ENCODE peak calls at places on chromosomes 4 and X, in six cellular contexts. F is mammary epithelial cell, Q is spleen, G is cardiac muscle cell, Z is breast epithelium, A is hepatocyte. Y is an unnamed sample.

GRCh38 chr4:10121568-10122097 is 5.0 kb upstream of the WDR1 start:
- DNase-seq in A (peak; percentile 51), Z (no peak), G (no peak), F (no peak), Q (no peak), Y (no peak)

GRCh38 chr4:80266267-80266901 is at the start of gene FGF5:
- DNase-seq in Q (peak; percentile 78), F (peak; percentile 90), A (peak; percentile 71), G (peak; percentile 63), Z (no peak), Y (no peak)

GRCh38 chr4:177393236-177393635 is 49.0 kb downstream of the AGA start:
- DNase-seq in Q (no peak), A (no peak), G (no peak), F (no peak), Z (no peak), Y (no peak)

GRCh38 chr4:54764501-54764900 is 106.7 kb downstream of the KIT start:
- DNase-seq in G (no peak), F (no peak), Q (no peak), Z (no peak), A (no peak), Y (no peak)

GRCh38 chrX:39331062-39331704 is 529.9 kb downstream of the MID1IP1 start:
- DNase-seq in A (no peak), F (no peak), Q (no peak), G (no peak), Z (no peak), Y (no peak)

GRCh38 chr4:19583827-19584569 is 667.7 kb upstream of the SLIT2 start:
- DNase-seq in G (no peak), Q (no peak), F (peak; percentile 0), A (no peak), Z (no peak), Y (no peak)

GRCh38 chr4:99025506-99025905 is 30.0 kb downstream of the METAP1 start:
- DNase-seq in Z (no peak), Q (no peak), F (no peak), G (no peak), A (no peak), Y (no peak)

GRCh38 chr4:150302553-150302952 is 224.3 kb downstream of the DCLK2 start:
- DNase-seq in F (peak; percentile 87), A (peak; percentile 64), Z (no peak), G (no peak), Q (no peak), Y (no peak)

GRCh38 chr4:7384929-7385890 is 49.5 kb downstream of the PSAPL1 start:
- DNase-seq in A (no peak), Z (peak; percentile 7), Q (peak; percentile 44), F (no peak), G (no peak), Y (peak; percentile 64)
- TF ChIP-seq CTCF in A (no peak), Z (no peak), Q (no peak), F (no peak), G (no peak), Y (no peak)

DNA sequence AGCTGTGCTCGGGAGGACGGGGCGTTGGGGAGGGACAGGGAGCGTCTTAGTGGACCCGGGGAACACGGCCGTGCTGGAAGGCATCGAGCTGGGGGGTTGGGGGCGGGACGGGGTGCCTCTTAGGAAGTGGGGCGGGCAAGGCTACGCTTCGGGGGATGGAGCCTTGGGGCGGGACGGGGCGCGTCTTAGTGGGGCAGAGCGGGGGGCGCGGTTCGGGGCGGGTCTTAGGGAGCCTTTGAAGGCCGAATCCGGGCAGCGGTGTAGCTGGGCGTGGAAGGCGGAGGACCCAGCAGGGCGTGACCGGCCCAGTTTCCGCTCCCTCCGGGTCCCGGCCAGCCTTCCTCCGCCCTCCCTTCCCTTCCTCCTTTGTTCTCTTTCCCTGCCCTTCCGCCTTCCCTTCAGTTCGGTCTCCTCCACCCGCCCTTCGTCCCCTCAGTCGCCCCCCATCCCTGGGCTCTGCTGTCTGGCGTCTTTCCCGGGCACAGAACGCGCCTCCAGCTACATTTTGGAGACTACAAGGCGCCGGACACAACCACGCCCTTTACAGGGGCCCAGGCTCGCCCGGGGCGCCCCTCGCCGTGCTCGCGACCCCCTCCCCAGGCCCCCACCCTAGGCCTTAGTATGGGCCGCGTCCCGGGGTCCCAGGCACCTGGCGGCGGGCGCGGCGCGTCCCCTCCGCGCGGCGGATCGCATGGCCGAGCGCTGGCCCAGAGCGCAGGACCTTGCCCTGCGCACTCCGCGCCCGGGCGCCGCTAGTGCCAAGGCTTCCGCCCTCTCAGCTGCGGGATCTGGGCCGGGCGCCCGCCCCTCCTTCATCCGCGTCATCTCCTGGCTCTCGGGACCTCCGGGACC is at the start of gene ARSD:
- DNase-seq in Q (peak; percentile 95), G (peak; percentile 89), Z (peak; percentile 90), F (peak; percentile 86), A (peak; percentile 98), Y (no peak)
- H3K4me3 ChIP-seq in Q (peak within 1 kb of the TSS; percentile 60), G (peak within 1 kb of the TSS; percentile 74), Z (peak within 1 kb of the TSS; percentile 77), F (peak within 1 kb of the TSS; percentile 70), A (peak within 1 kb of the TSS; percentile 69), Y (peak within 1 kb of the TSS; percentile 71)

DNA sequence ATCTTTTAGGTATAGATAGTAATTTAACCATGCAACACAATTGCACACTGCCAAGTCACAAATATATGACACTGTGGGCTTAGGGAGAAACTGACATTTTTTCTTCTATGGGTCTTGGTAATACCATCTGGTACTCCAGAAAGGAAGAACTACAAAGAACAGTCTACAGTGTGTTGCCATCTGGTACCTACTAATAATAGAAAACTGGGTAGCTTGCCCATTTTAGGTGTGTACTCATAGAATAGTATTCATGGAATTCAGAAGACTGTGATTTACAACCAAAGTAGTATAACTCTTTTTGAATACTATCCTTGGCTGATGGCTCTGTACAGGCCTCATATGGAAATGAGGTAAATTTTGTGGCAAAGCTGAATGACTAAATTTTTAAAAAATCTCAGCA is 132.6 kb upstream of the RPS6KA6 start:
- DNase-seq in Z (no peak), F (no peak), A (no peak), Q (no peak), G (no peak), Y (no peak)
- H3K27me3 ChIP-seq in Z (no peaks in the 10 kb centered on the region), F (no peaks in the 10 kb centered on the region), A (no peaks in the 10 kb centered on the region), Q (no peaks in the 10 kb centered on the region), G (no peaks in the 10 kb centered on the region), Y (no peaks in the 10 kb centered on the region)

GRCh38 chr4:106618920-106619319 is 250.3 kb upstream of the GIMD1 start:
- DNase-seq in Q (no peak), Z (no peak), F (no peak), A (no peak), G (no peak), Y (no peak)

GRCh38 chr4:106627071-106627470 is 258.5 kb upstream of the GIMD1 start:
- DNase-seq in F (no peak), Q (no peak), Z (no peak), A (no peak), G (no peak), Y (no peak)

GRCh38 chr4:106628616-106629606 is 260.3 kb upstream of the GIMD1 start:
- DNase-seq in A (no peak), Z (no peak), G (no peak), Q (no peak), F (no peak), Y (no peak)

GRCh38 chr4:106624674-106625073 is 256.1 kb upstream of the GIMD1 start:
- DNase-seq in Z (no peak), A (no peak), F (no peak), Q (no peak), G (no peak), Y (no peak)
- TF ChIP-seq CTCF in Z (no peak), A (no peak), F (no peak), Q (no peak), G (no peak), Y (no peak)

GRCh38 chrX:126551306-126551705 is 1.3 kb downstream of the DCAF12L1 start:
- DNase-seq in A (no peak), Q (no peak), Z (no peak), F (no peak), G (no peak), Y (no peak)
- H3K4me3 ChIP-seq in A (no peak overlapping the region), Q (no peak overlapping the region), Z (no peak overlapping the region), F (no peak overlapping the region), G (no peak overlapping the region), Y (no peak overlapping the region)